ENCODE peak calls at places on chromosomes 2 and 18, in nine cellular contexts. V is IMR-90, Q is astrocyte, W is psoas muscle, C is endothelial cell of umbilical vein, Z is stomach, F is left ventricle myocardium inferior, M is K562, K is GM12878. E is an unnamed sample.

GRCh38 chr2:204545861-204546773 is 842 bp downstream of the PARD3B start:
- DNase-seq in V (no peak), Q (no peak), W (no peak), C (peak; percentile 29), Z (peak; percentile 48), F (no peak), M (no peak), K (no peak), E (peak; percentile 58)

GRCh38 chr2:172260379-172260778 is 157.7 kb upstream of the DLX2 start:
- DNase-seq in V (no peak), Q (no peak), W (no peak), C (no peak), Z (no peak), F (no peak), M (no peak), K (no peak), E (no peak)

GRCh38 chr18:27865431-27865830 is 311.5 kb downstream of the CDH2 start:
- DNase-seq in V (no peak), Q (no peak), W (no peak), C (no peak), Z (no peak), F (no peak), M (no peak), K (no peak), E (no peak)

GRCh38 chr2:168196764-168197180 is 50.6 kb downstream of the STK39 start:
- DNase-seq in V (no peak), Q (no peak), W (no peak), C (no peak), Z (peak; percentile 67), F (no peak), M (no peak), K (no peak), E (no peak)

GRCh38 chr2:227765788-227766187 is 20.1 kb downstream of the SCYGR8 start:
- DNase-seq in V (no peak), Q (no peak), W (no peak), C (no peak), Z (no peak), F (no peak), M (no peak), K (no peak), E (no peak)

GRCh38 chr2:188414869-188415753 is 123.4 kb downstream of the GULP1 start:
- DNase-seq in V (peak; percentile 27), Q (peak; percentile 29), W (no peak), C (no peak), Z (no peak), F (no peak), M (no peak), K (no peak), E (no peak)

GRCh38 chr2:132793532-132793931 is 123.5 kb upstream of the LYPD1 start:
- DNase-seq in V (no peak), Q (no peak), W (no peak), C (no peak), Z (no peak), F (no peak), M (no peak), K (no peak), E (no peak)

GRCh38 chr2:133434962-133435668 is 133.1 kb downstream of the NCKAP5 start:
- DNase-seq in V (peak; percentile 91), Q (peak; percentile 88), W (no peak), C (no peak), Z (no peak), F (peak; percentile 43), M (no peak), K (no peak), E (no peak)

GRCh38 chr2:41965886-41966285 is 81.9 kb upstream of the PKDCC start:
- DNase-seq in V (no peak), Q (peak; percentile 54), W (peak; percentile 76), C (peak; percentile 59), Z (no peak), F (no peak), M (no peak), K (no peak), E (no peak)

GRCh38 chr2:171432969-171433762 is 624 bp downstream of the METTL8 start:
- DNase-seq in V (peak; percentile 18), Q (no peak), W (no peak), C (no peak), Z (peak; percentile 34), F (no peak), M (peak; percentile 87), K (no peak), E (peak; percentile 55)

GRCh38 chr2:16150456-16151280 is 210.3 kb downstream of the MYCN start:
- DNase-seq in V (no peak), Q (no peak), W (no peak), C (no peak), Z (no peak), F (no peak), M (no peak), K (no peak), E (no peak)

GRCh38 chr2:111122631-111123421 is 2.1 kb downstream of the BCL2L11 start:
- DNase-seq in V (peak; percentile 82), Q (peak; percentile 78), W (peak; percentile 92), C (peak; percentile 92), Z (peak; percentile 89), F (peak; percentile 85), M (peak; percentile 66), K (no peak), E (peak; percentile 87)

GRCh38 chr2:111121873-111122630 is 1.3 kb downstream of the BCL2L11 start:
- DNase-seq in V (peak; percentile 85), Q (peak; percentile 70), W (peak; percentile 95), C (peak; percentile 90), Z (peak; percentile 91), F (peak; percentile 89), M (peak; percentile 93), K (no peak), E (peak; percentile 91)

GRCh38 chr2:111126581-111126980 is 5.9 kb downstream of the BCL2L11 start:
- DNase-seq in V (no peak), Q (no peak), W (no peak), C (no peak), Z (no peak), F (no peak), M (no peak), K (no peak), E (no peak)

GRCh38 chr2:111121028-111121872 is 536 bp downstream of the BCL2L11 start:
- DNase-seq in V (no peak), Q (no peak), W (peak; percentile 72), C (peak; percentile 48), Z (peak; percentile 58), F (peak; percentile 42), M (peak; percentile 57), K (no peak), E (peak; percentile 76)

DNA sequence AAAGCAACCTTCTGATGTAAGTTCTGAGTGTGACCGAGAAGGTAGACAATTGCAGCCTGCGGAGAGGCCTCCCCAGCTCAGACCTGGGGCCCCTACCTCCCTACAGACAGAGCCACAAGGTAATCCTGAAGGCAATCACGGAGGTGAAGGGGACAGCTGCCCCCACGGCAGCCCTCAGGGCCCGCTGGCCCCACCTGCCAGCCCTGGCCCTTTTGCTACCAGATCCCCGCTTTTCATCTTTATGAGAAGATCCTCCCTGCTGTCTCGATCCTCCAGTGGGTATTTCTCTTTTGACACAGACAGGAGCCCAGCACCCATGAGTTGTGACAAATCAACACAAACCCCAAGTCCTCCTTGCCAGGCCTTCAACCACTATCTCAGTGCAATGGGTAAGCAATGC is 3.0 kb downstream of the BCL2L11 start:
- DNase-seq in V (no peak), Q (no peak), W (no peak), C (no peak), Z (no peak), F (no peak), M (no peak), K (no peak), E (no peak)
- H3K27ac ChIP-seq in V (no peak overlapping the region), Q (no peak overlapping the region), W (peak overlapping the region; percentile 93), C (no peak overlapping the region), Z (no peak overlapping the region), F (no peak overlapping the region), M (no peak overlapping the region), K (no peak overlapping the region), E (no peak overlapping the region)

GRCh38 chr2:138503652-138504051 is 2.1 kb downstream of the SPOPL start:
- DNase-seq in V (no peak), Q (no peak), W (no peak), C (no peak), Z (no peak), F (no peak), M (no peak), K (no peak), E (no peak)
- H3K4me1 ChIP-seq in V (no peaks in the 10 kb centered on the region), Q (peaks cover 12% of the 10 kb centered on the region), W (peaks cover 39% of the 10 kb centered on the region), C (peaks cover 26% of the 10 kb centered on the region), Z (peaks cover 72% of the 10 kb centered on the region), F (peaks cover 78% of the 10 kb centered on the region), M (peaks cover 6% of the 10 kb centered on the region), K (peaks cover 18% of the 10 kb centered on the region), E (peaks cover 43% of the 10 kb centered on the region)

DNA sequence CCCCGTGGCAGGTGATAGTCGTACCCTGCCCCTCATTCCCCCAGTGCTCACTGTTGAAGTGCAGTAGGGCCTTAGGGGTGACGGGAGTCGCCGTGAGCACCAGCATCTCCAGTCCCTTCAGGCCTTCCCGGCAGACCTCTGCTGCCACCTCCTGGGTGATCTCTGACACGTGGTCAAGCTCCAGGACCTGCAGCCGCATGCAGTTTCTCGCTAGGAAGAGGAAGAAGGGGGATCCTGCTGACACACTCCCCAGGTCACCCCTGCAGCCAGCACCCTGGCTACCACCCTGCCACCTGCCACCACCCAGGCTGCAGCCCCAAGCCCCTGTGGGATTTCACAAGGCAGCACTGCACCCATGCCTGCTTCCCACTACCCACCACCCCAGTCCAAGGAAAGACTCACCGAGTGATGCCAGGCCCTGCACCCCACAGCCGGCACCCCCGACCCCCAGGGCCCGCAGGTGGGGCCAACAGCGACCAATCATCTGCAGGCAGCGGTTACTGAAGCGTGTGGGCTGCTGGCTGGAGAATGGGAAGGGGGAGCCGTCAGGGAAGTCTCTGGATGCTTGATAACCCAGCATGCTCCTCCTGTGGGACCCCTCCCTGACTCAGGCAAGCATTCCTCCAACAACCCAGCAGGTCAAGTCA is 23.8 kb downstream of the FBXO41 start:
- DNase-seq in V (peak; percentile 43), Q (peak; percentile 13), W (peak; percentile 54), C (peak; percentile 43), Z (peak; percentile 52), F (peak; percentile 45), M (peak; percentile 81), K (no peak), E (peak; percentile 71)
- TF ChIP-seq CTCF in V (peak; percentile 45), Q (peak; percentile 26), W (peak; percentile 58), C (peak; percentile 64), Z (no peak), F (peak; percentile 61), M (peak; percentile 80), K (peak; percentile 9), E (peak; percentile 37)

GRCh38 chr2:64403426-64403825 is 50.5 kb upstream of the LGALSL start:
- DNase-seq in V (no peak), Q (no peak), W (no peak), C (no peak), Z (no peak), F (no peak), M (no peak), K (no peak), E (no peak)
- H3K27ac ChIP-seq in V (no peak overlapping the region), Q (no peak overlapping the region), W (peak overlapping the region; percentile 85), C (peak overlapping the region; percentile 72), Z (peak overlapping the region; percentile 35), F (peak overlapping the region; percentile 89), M (no peak overlapping the region), K (no peak overlapping the region), E (peak overlapping the region; percentile 85)

E was measured in lower lobe of right lung.